ENCODE peak calls at places on chromosomes 2 and 18, in eight cellular contexts. G, E, A, S, T, J, O and X are unnamed samples.

GRCh38 chr18:7758764-7759163 is 191.6 kb downstream of the PTPRM start:
- DNase-seq in G (no peak), E (no peak), A (no peak), S (no peak), T (no peak), J (no peak), O (no peak), X (no peak)

GRCh38 chr2:69718338-69718965 is 23.5 kb upstream of the ANXA4 start:
- DNase-seq in G (no peak), E (no peak), A (no peak), S (peak; percentile 61), T (no peak), J (no peak), O (no peak), X (peak; percentile 24)

GRCh38 chr2:170377469-170378207 is 199.7 kb downstream of the MYO3B start:
- DNase-seq in G (no peak), E (no peak), A (peak; percentile 22), S (no peak), T (no peak), J (no peak), O (no peak), X (no peak)

GRCh38 chr2:232137748-232138147 is 176.2 kb downstream of the DIS3L2 start:
- DNase-seq in G (no peak), E (no peak), A (no peak), S (no peak), T (no peak), J (no peak), O (no peak), X (no peak)

GRCh38 chr2:71667256-71668182 is 214.2 kb downstream of the DYSF start:
- DNase-seq in G (peak; percentile 36), E (no peak), A (no peak), S (no peak), T (no peak), J (no peak), O (no peak), X (no peak)

GRCh38 chr2:106106627-106107508 is 87.2 kb downstream of the UXS1 start:
- DNase-seq in G (no peak), E (no peak), A (no peak), S (no peak), T (no peak), J (no peak), O (no peak), X (no peak)

GRCh38 chr2:75047907-75048625 is 89.6 kb downstream of the POLE4 start:
- DNase-seq in G (no peak), E (no peak), A (peak; percentile 26), S (peak; percentile 22), T (peak; percentile 25), J (no peak), O (no peak), X (no peak)

GRCh38 chr18:3526421-3527354 is 76.7 kb downstream of the TGIF1 start:
- DNase-seq in G (no peak), E (no peak), A (no peak), S (peak; percentile 87), T (no peak), J (peak; percentile 19), O (peak; percentile 33), X (peak; percentile 39)

GRCh38 chr2:234544659-234545611 is 48.1 kb upstream of the ARL4C start:
- DNase-seq in G (peak; percentile 85), E (peak; percentile 54), A (peak; percentile 36), S (peak; percentile 47), T (peak; percentile 60), J (peak; percentile 68), O (no peak), X (no peak)

GRCh38 chr18:58222439-58223125 is 178.6 kb downstream of the NEDD4L start:
- DNase-seq in G (no peak), E (no peak), A (no peak), S (peak; percentile 54), T (no peak), J (no peak), O (no peak), X (peak; percentile 44)

GRCh38 chr18:58223717-58224424 is 179.8 kb downstream of the NEDD4L start:
- DNase-seq in G (peak; percentile 71), E (peak; percentile 64), A (no peak), S (peak; percentile 96), T (peak; percentile 61), J (no peak), O (peak; percentile 65), X (peak; percentile 92)

GRCh38 chr18:58218111-58218510 is 174.1 kb downstream of the NEDD4L start:
- DNase-seq in G (no peak), E (no peak), A (no peak), S (peak; percentile 77), T (no peak), J (no peak), O (no peak), X (no peak)

GRCh38 chr18:58224425-58224750 is 180.4 kb downstream of the NEDD4L start:
- DNase-seq in G (no peak), E (no peak), A (no peak), S (no peak), T (no peak), J (no peak), O (no peak), X (no peak)

DNA sequence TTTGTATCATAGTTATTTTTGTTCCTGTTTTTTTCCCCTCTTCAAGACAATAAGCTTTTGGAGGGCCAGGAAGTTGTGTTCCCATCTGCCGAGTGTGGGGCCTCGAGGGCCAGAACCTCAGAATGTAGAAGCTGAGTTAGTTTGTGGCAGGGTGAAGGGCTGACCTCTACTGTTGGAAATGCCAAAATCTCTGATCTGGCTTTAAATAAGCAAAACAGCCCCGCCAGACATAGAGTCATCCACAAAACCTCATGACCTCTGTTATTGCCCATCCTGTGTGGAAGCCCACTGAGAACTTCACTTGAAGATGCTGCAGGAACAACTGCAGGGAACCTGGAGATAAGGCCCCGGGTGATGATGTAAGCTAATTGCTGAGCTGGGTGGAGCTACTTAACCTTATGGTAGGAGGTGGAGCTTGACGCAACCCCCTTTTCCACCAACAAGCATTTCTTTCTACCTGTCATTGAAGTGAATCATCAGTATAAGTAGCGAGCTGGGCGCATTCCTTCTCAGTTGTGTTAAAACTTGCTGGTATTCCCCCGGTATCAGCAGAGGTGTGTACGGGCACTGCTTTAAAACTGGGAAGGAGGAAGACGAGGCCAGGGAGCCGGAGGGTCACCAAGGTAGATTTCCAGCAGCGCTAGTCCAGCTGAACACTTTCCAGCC is 177.2 kb downstream of the NEDD4L start:
- DNase-seq in G (no peak), E (no peak), A (no peak), S (peak; percentile 98), T (peak; percentile 92), J (no peak), O (no peak), X (peak; percentile 98)
- H3K27ac ChIP-seq in G (peak overlapping the region; percentile 81), E (no peak overlapping the region), A (no peak overlapping the region), S (peak overlapping the region; percentile 99), T (peak overlapping the region; percentile 72), J (no peak overlapping the region), O (no peak overlapping the region), X (peak overlapping the region; percentile 84)

DNA sequence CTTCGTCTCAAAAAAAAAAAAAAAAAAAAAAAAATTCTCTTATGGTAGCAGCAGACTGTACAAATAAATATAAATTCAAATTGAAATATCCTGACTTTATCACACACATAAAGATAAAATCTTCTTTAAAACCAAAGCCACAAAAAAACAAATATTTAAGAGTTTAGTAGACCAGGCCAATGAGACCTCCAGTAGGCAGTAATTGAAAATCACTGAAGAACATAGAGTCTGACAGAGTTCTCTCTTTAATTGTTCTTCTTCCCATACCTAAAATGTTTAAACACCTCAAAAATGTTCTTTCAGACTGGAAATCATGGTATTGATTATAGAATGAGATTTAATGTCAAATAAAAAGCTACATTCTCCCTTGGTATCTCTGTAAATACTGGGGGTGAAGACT is 20.8 kb downstream of the PRPF40A start:
- DNase-seq in G (no peak), E (no peak), A (no peak), S (no peak), T (no peak), J (no peak), O (no peak), X (no peak)
- H3K27ac ChIP-seq in G (no peak overlapping the region), E (no peak overlapping the region), A (no peak overlapping the region), S (no peak overlapping the region), T (no peak overlapping the region), J (no peak overlapping the region), O (no peak overlapping the region), X (no peak overlapping the region)

GRCh38 chr18:77069482-77069881 is 63.1 kb downstream of the MBP start:
- DNase-seq in G (no peak), E (no peak), A (no peak), S (no peak), T (no peak), J (no peak), O (no peak), X (no peak)
- H3K27ac ChIP-seq in G (no peak overlapping the region), E (peak overlapping the region; percentile 88), A (no peak overlapping the region), S (no peak overlapping the region), T (no peak overlapping the region), J (peak overlapping the region; percentile 6), O (no peak overlapping the region), X (no peak overlapping the region)

GRCh38 chr2:118913805-118914645 is 28.0 kb upstream of the MARCO start:
- DNase-seq in G (no peak), E (no peak), A (no peak), S (peak; percentile 83), T (peak; percentile 77), J (no peak), O (no peak), X (peak; percentile 79)
- H3K27ac ChIP-seq in G (no peak overlapping the region), E (peak overlapping the region; percentile 28), A (no peak overlapping the region), S (peak overlapping the region; percentile 56), T (no peak overlapping the region), J (no peak overlapping the region), O (no peak overlapping the region), X (peak overlapping the region; percentile 74)

GRCh38 chr2:33363599-33364300 is 112.7 kb upstream of the RASGRP3 start:
- DNase-seq in G (no peak), E (no peak), A (no peak), S (no peak), T (no peak), J (no peak), O (no peak), X (no peak)

GRCh38 chr2:33370886-33371285 is 105.6 kb upstream of the RASGRP3 start:
- DNase-seq in G (no peak), E (no peak), A (no peak), S (no peak), T (no peak), J (no peak), O (no peak), X (no peak)

GRCh38 chr2:33371304-33372090 is 105.0 kb upstream of the RASGRP3 start:
- DNase-seq in G (no peak), E (no peak), A (no peak), S (no peak), T (no peak), J (no peak), O (no peak), X (no peak)

GRCh38 chr2:33365264-33365663 is 111.2 kb upstream of the RASGRP3 start:
- DNase-seq in G (no peak), E (no peak), A (no peak), S (no peak), T (no peak), J (no peak), O (no peak), X (no peak)

GRCh38 chr2:33366473-33366872 is 110.0 kb upstream of the RASGRP3 start:
- DNase-seq in G (no peak), E (peak; percentile 49), A (peak; percentile 47), S (no peak), T (no peak), J (no peak), O (no peak), X (no peak)
- H3K27ac ChIP-seq in G (no peak overlapping the region), E (no peak overlapping the region), A (peak overlapping the region; percentile 73), S (no peak overlapping the region), T (no peak overlapping the region), J (no peak overlapping the region), O (no peak overlapping the region), X (no peak overlapping the region)

GRCh38 chr2:196987298-196987653 is 60.8 kb upstream of the PGAP1 start:
- DNase-seq in G (no peak), E (no peak), A (no peak), S (no peak), T (no peak), J (no peak), O (no peak), X (no peak)
- H3K27ac ChIP-seq in G (no peak overlapping the region), E (peak overlapping the region; percentile 84), A (no peak overlapping the region), S (peak overlapping the region; percentile 97), T (no peak overlapping the region), J (peak overlapping the region; percentile 68), O (no peak overlapping the region), X (peak overlapping the region; percentile 86)